ENCODE peak calls at places on chromosomes 5 and 9, in seven cellular contexts. T is adrenal gland, H is NB4, S is tibial nerve, U is IMR-90, Q is uterus, E is ovary. A is an unnamed sample.

GRCh38 chr5:13218518-13218917 is 726.0 kb downstream of the DNAH5 start:
- DNase-seq in T (no peak), H (peak), S (no peak), U (no peak), Q (no peak), E (no peak), A (no peak)

GRCh38 chr5:178106086-178106485 is 7.2 kb upstream of the N4BP3 start:
- DNase-seq in T (no peak), H (no peak), S (no peak), U (no peak), Q (no peak), E (no peak), A (no peak)

GRCh38 chr5:160312139-160312959 is at the start of gene CCNJL:
- DNase-seq in T (peak), H (peak), S (no peak), U (peak), Q (peak), E (peak), A (peak)

GRCh38 chr9:129340427-129341196 is 162.6 kb upstream of the IER5L start:
- DNase-seq in T (no peak), H (no peak), S (no peak), U (no peak), Q (no peak), E (no peak), A (peak)

GRCh38 chr9:137398561-137399468 is 24.1 kb downstream of the EXD3 start:
- DNase-seq in T (no peak), H (no peak), S (no peak), U (no peak), Q (no peak), E (no peak), A (no peak)

GRCh38 chr9:131919181-131919580 is 160.5 kb downstream of the MED27 start:
- DNase-seq in T (no peak), H (no peak), S (no peak), U (no peak), Q (no peak), E (no peak), A (no peak)

GRCh38 chr5:139696894-139697658 is 48.9 kb downstream of the CXXC5 start:
- DNase-seq in T (no peak), H (peak), S (peak), U (peak), Q (peak), E (peak), A (peak)

GRCh38 chr5:115097236-115097635 is 72.5 kb downstream of the TRIM36 start:
- DNase-seq in T (no peak), H (no peak), S (no peak), U (no peak), Q (no peak), E (no peak), A (no peak)

GRCh38 chr5:157710887-157711286 is 20.3 kb upstream of the THG1L start:
- DNase-seq in T (no peak), H (no peak), S (no peak), U (peak), Q (no peak), E (no peak), A (no peak)

GRCh38 chr9:128091144-128091543 is 23.1 kb downstream of the SLC25A25 start:
- DNase-seq in T (no peak), H (no peak), S (peak), U (peak), Q (peak), E (peak), A (no peak)

GRCh38 chr9:29564564-29564963 is 1991.3 kb upstream of the C9orf72 start:
- DNase-seq in T (no peak), H (no peak), S (no peak), U (no peak), Q (no peak), E (no peak), A (no peak)

GRCh38 chr9:108682191-108682590 is 173.6 kb downstream of the ACTL7B start:
- DNase-seq in T (no peak), H (no peak), S (no peak), U (no peak), Q (no peak), E (no peak), A (no peak)

GRCh38 chr9:3809724-3810123 is 283.9 kb upstream of the RFX3 start:
- DNase-seq in T (no peak), H (peak), S (no peak), U (peak), Q (no peak), E (no peak), A (no peak)

GRCh38 chr5:120734033-120734432 is 269.9 kb downstream of the PRR16 start:
- DNase-seq in T (no peak), H (no peak), S (no peak), U (no peak), Q (no peak), E (no peak), A (no peak)

GRCh38 chr5:59390989-59391388 is 502.5 kb downstream of the PDE4D start:
- DNase-seq in T (no peak), H (no peak), S (no peak), U (no peak), Q (no peak), E (no peak), A (no peak)

GRCh38 chr9:112037281-112038016 is 137.6 kb downstream of the SUSD1 start:
- DNase-seq in T (no peak), H (peak), S (no peak), U (peak), Q (no peak), E (no peak), A (no peak)

GRCh38 chr5:58266402-58266801 is 193.5 kb downstream of the PLK2 start:
- DNase-seq in T (no peak), H (no peak), S (no peak), U (peak), Q (no peak), E (no peak), A (no peak)

GRCh38 chr5:177023247-177023703 is 779 bp downstream of the ZNF346 start:
- DNase-seq in T (peak), H (peak), S (no peak), U (peak), Q (no peak), E (peak), A (peak)

GRCh38 chr9:93452710-93453046 is 703 bp downstream of the FAM120AOS start:
- DNase-seq in T (peak), H (peak), S (no peak), U (no peak), Q (no peak), E (peak), A (no peak)

GRCh38 chr5:157821822-157822622 is 36.9 kb downstream of the CLINT1 start:
- DNase-seq in T (no peak), H (no peak), S (no peak), U (peak), Q (no peak), E (no peak), A (no peak)

GRCh38 chr5:59317023-59317771 is 576.3 kb downstream of the PDE4D start:
- DNase-seq in T (no peak), H (no peak), S (no peak), U (peak), Q (no peak), E (peak), A (no peak)

GRCh38 chr5:172670444-172670843 is 29.4 kb downstream of the NEURL1B start:
- DNase-seq in T (no peak), H (no peak), S (no peak), U (no peak), Q (no peak), E (no peak), A (no peak)

GRCh38 chr5:1565737-1566734 is 42.3 kb upstream of the LPCAT1 start:
- DNase-seq in T (no peak), H (no peak), S (no peak), U (no peak), Q (no peak), E (no peak), A (no peak)

GRCh38 chr5:32312194-32312681 is 501 bp downstream of the MTMR12 start:
- DNase-seq in T (peak), H (peak), S (peak), U (peak), Q (peak), E (peak), A (peak)

GRCh38 chr5:65480306-65480865 is 1.3 kb downstream of the ADAMTS6 start:
- DNase-seq in T (peak), H (peak), S (peak), U (peak), Q (peak), E (peak), A (peak)

GRCh38 chr9:131530546-131530929 is 525 bp downstream of the UCK1 start:
- DNase-seq in T (peak), H (no peak), S (no peak), U (peak), Q (peak), E (peak), A (peak)

GRCh38 chr5:160649304-160649703 is 202.7 kb downstream of the ATP10B start:
- DNase-seq in T (no peak), H (peak), S (no peak), U (no peak), Q (no peak), E (no peak), A (peak)

GRCh38 chr5:87944553-87945320 is 323.9 kb downstream of the TMEM161B start:
- DNase-seq in T (no peak), H (no peak), S (no peak), U (no peak), Q (no peak), E (no peak), A (no peak)

GRCh38 chr9:131423171-131423581 is 29.3 kb downstream of the PRRC2B start:
- DNase-seq in T (peak), H (no peak), S (peak), U (peak), Q (peak), E (peak), A (no peak)

GRCh38 chr5:672329-673139 is 20.6 kb downstream of the TPPP start:
- DNase-seq in T (peak), H (peak), S (no peak), U (peak), Q (peak), E (peak), A (peak)

GRCh38 chr9:76181020-76181641 is 213.1 kb downstream of the RFK start:
- DNase-seq in T (no peak), H (no peak), S (no peak), U (peak), Q (no peak), E (no peak), A (no peak)

GRCh38 chr5:68519135-68519534 is 303.6 kb downstream of the PIK3R1 start:
- DNase-seq in T (no peak), H (peak), S (no peak), U (no peak), Q (no peak), E (no peak), A (no peak)

GRCh38 chr5:173094012-173094661 is 38.0 kb downstream of the CREBRF start:
- DNase-seq in T (no peak), H (no peak), S (no peak), U (peak), Q (no peak), E (no peak), A (no peak)

GRCh38 chr9:69452110-69452780 is 127.2 kb downstream of the ENTREP1 start:
- DNase-seq in T (no peak), H (no peak), S (no peak), U (no peak), Q (no peak), E (no peak), A (no peak)

GRCh38 chr9:72557549-72557948 is 36.1 kb downstream of the TMC1 start:
- DNase-seq in T (peak), H (peak), S (no peak), U (peak), Q (peak), E (peak), A (peak)

GRCh38 chr9:136538599-136539426 is 7.0 kb downstream of the NOTCH1 start:
- DNase-seq in T (no peak), H (no peak), S (no peak), U (no peak), Q (no peak), E (no peak), A (no peak)

GRCh38 chr5:76744632-76745031 is 28.7 kb downstream of the F2R start:
- DNase-seq in T (no peak), H (no peak), S (no peak), U (no peak), Q (no peak), E (no peak), A (no peak)
- TF ChIP-seq POLR2A in T (no peak), H (no peak), S (no peak), U (no peak), Q (no peak), E (no peak), A (no peak)

DNA sequence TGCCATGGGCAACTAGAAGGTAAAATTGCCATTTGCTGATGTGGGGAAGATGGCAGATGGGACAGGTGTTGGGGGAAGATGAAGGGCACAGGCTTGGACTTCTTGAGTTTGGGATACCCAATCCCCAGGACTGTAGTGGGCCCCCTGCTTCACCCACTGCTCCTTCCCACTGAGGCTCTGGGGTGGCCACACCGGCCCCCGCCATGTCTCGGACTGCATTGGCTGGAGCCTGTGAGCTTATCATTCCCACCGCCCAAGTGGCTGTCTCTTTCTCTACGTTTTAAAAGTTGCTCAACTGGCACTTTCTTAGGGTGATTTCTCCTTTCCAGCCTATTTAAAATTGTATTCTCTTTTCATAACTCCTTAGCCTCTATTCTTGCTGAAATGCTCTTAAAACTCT is 730.0 kb upstream of the ADAMTS16 start:
- DNase-seq in T (no peak), H (no peak), S (no peak), U (no peak), Q (no peak), E (no peak), A (no peak)
- TF ChIP-seq POLR2A in T (no peak), H (no peak), S (no peak), U (no peak), Q (no peak), E (no peak), A (no peak)

DNA sequence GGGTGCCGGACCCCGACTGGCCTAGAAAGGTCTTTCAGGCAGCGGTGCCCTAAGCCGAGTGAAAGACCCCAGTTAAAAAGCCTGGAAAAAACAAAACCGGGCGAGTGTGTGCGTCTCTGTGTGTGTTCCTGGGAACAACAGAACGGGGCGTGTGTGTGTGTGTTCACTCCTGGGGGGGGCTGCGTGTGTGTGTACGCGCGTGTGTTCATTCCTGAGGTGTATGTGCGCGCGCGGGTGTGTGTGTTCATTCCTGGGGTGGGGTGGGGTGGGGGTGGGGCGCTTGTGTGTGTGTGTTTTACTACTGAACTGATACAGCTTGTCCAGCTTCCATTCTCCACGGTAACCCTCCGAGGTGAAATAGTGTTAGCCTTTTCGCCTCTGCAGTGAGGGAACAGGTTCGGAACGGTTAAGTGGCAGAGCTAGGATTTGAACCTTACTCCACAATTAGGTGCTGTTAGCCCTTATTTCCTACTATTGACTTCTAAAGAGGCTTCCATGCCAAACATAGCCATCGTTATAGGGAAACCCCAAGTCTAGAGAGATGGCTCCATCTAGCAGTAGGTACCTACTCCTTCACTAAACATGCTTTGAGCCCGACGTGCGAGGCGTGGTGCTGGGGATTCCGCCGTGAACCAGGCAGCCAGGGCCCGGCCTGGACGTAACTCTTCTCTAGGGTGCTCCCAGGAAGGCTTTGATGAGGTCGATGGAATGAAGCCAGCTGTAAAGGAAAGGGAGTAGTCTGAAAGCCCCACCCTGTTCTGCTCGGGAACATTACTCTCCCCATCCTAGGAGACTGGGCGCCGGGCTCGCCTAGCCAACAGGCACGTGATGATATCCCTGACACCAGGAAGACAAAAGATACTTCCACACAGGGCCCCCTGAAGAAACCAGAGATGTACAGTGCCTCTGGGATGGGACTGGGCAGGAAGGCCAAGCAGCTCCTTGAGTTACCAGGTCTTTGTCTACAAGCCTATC is 734 bp upstream of the SKP1 start:
- DNase-seq in T (peak), H (no peak), S (peak), U (peak), Q (peak), E (peak), A (peak)
- TF ChIP-seq POLR2A in T (no peak), H (no peak), S (peak), U (no peak), Q (no peak), E (no peak), A (no peak)

DNA sequence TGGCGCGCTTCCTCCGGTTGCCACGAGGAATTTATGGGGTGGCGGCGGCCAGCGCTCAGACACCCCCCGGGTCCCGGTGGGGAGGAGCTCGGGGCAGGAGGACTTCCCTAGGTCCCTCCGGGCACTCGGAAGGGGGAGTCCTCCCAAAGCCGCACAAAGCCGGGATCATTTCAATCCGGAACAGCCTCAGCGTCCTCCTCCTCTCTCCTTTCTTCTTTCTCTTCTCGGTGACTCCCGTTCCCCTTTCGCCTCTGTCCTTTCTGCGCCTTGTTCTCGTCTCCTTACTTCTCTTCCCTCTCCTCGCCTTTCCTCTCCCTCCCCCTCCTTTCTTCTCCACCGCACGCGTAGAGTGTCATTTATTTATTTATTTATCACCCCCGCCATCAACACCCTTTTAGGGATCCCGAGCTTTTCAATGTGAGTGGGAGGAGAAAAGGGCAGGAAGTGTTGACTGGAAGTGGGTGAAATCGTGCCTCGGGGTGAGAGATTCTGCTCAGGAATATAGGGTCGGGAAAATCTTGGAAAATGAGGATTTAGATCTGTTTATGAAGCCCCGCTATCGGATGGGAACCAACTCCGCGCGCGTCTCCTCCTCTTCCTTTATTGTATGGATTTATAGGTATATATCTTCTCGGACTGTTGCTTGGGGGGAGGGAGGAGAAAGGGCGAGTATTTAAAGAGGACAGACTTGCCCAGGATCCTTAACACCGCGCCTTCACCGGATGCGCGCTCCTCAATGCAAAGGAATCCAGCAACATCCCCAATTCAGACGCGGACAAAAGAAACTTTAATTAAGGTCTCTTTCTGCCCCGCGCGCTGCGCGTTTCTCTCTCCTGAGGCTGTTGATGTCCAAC is 2.0 kb upstream of the ZNF462 start:
- DNase-seq in T (peak), H (no peak), S (peak), U (peak), Q (peak), E (peak), A (no peak)
- TF ChIP-seq POLR2A in T (peak), H (no peak), S (no peak), U (no peak), Q (no peak), E (no peak), A (no peak)

A was measured in erythroblast.